ENCODE peak calls at places on chromosome 7, in six cellular contexts. E is endothelial cell; F is H7; B is effector memory CD4-positive, alpha-beta T cell; A is NCI-H2081; W is activated CD8-positive, alpha-beta T cell treated with anti-CD3 and anti-CD28 coated beads, Interleukin-2, amount 10 ng/mL, durations not matched to agents 7 days and 5 days. U is an unnamed sample.

GRCh38 chr7:116691664-116692063 is 19.7 kb downstream of the MET start:
- DNase-seq in E (no peak), F (no peak), B (no peak), A (no peak), W (no peak), U (no peak)

GRCh38 chr7:129616530-129616929 is 5.0 kb downstream of the NRF1 start:
- DNase-seq in E (no peak), F (no peak), B (no peak), A (no peak), W (no peak), U (no peak)

GRCh38 chr7:767941-768729 is 41.1 kb upstream of the PRKAR1B start:
- DNase-seq in E (no peak), F (no peak), B (no peak), A (peak; percentile 99), W (no peak), U (no peak)

GRCh38 chr7:49295136-49295535 is 370.8 kb downstream of the CDC14C start:
- DNase-seq in E (no peak), F (no peak), B (no peak), A (no peak), W (no peak), U (no peak)

GRCh38 chr7:158880973-158881372 is 24.6 kb downstream of the DYNC2I1 start:
- DNase-seq in E (no peak), F (no peak), B (no peak), A (no peak), W (no peak), U (no peak)

GRCh38 chr7:107180378-107180777 is 11.6 kb downstream of the HBP1 start:
- DNase-seq in E (no peak), F (no peak), B (peak; percentile 31), A (no peak), W (no peak), U (no peak)

GRCh38 chr7:76048668-76048988 is 722 bp downstream of the MDH2 start:
- DNase-seq in E (peak; percentile 17), F (peak; percentile 78), B (no peak), A (peak; percentile 12), W (peak; percentile 43), U (peak; percentile 22)

GRCh38 chr7:70322786-70323185 is 724.5 kb downstream of the AUTS2 start:
- DNase-seq in E (no peak), F (no peak), B (no peak), A (no peak), W (no peak), U (no peak)

GRCh38 chr7:5766321-5766761 is 15.1 kb downstream of the RNF216 start:
- DNase-seq in E (no peak), F (no peak), B (no peak), A (no peak), W (no peak), U (no peak)

GRCh38 chr7:36279251-36279925 is 110.3 kb upstream of the ANLN start:
- DNase-seq in E (no peak), F (no peak), B (no peak), A (no peak), W (no peak), U (peak; percentile 41)

GRCh38 chr7:93941956-93942355 is 20.4 kb downstream of the GNG11 start:
- DNase-seq in E (no peak), F (no peak), B (no peak), A (no peak), W (no peak), U (no peak)

GRCh38 chr7:158541330-158542010 is 46.2 kb downstream of the PTPRN2 start:
- DNase-seq in E (no peak), F (no peak), B (no peak), A (no peak), W (peak; percentile 27), U (no peak)

GRCh38 chr7:47418910-47419309 is 163.0 kb downstream of the TNS3 start:
- DNase-seq in E (no peak), F (no peak), B (no peak), A (no peak), W (no peak), U (no peak)

GRCh38 chr7:45123913-45124312 is 12.4 kb upstream of the TBRG4 start:
- DNase-seq in E (no peak), F (peak; percentile 86), B (no peak), A (no peak), W (no peak), U (no peak)

GRCh38 chr7:140284062-140284461 is 107.3 kb upstream of the KDM7A start:
- DNase-seq in E (no peak), F (no peak), B (no peak), A (no peak), W (no peak), U (no peak)

GRCh38 chr7:155860461-155860839 is 48.2 kb upstream of the SHH start:
- DNase-seq in E (no peak), F (no peak), B (no peak), A (no peak), W (no peak), U (no peak)

GRCh38 chr7:103859699-103860098 is 129.8 kb downstream of the RELN start:
- DNase-seq in E (no peak), F (no peak), B (no peak), A (no peak), W (no peak), U (no peak)

GRCh38 chr7:27051451-27051850 is 44.3 kb downstream of the HOXA1 start:
- DNase-seq in E (no peak), F (no peak), B (no peak), A (no peak), W (no peak), U (no peak)

GRCh38 chr7:8159595-8159994 is 102.4 kb downstream of the ICA1 start:
- DNase-seq in E (no peak), F (no peak), B (no peak), A (no peak), W (no peak), U (no peak)

GRCh38 chr7:14988941-14989340 is 86.4 kb upstream of the DGKB start:
- DNase-seq in E (no peak), F (no peak), B (no peak), A (no peak), W (no peak), U (no peak)

GRCh38 chr7:144834516-144835165 is 1.2 kb downstream of the TPK1 start:
- DNase-seq in E (no peak), F (peak; percentile 7), B (peak; percentile 17), A (no peak), W (peak; percentile 53), U (no peak)

GRCh38 chr7:138286846-138287245 is 173.2 kb upstream of the TRIM24 start:
- DNase-seq in E (no peak), F (no peak), B (no peak), A (no peak), W (no peak), U (no peak)

GRCh38 chr7:42479452-42480303 is 242.7 kb upstream of the GLI3 start:
- DNase-seq in E (no peak), F (no peak), B (no peak), A (no peak), W (no peak), U (no peak)

GRCh38 chr7:133044722-133045473 is 37.0 kb downstream of the CHCHD3 start:
- DNase-seq in E (peak; percentile 12), F (peak; percentile 64), B (no peak), A (no peak), W (no peak), U (no peak)

GRCh38 chr7:54663186-54663585 is 95.8 kb downstream of the SEC61G start:
- DNase-seq in E (no peak), F (peak; percentile 61), B (no peak), A (no peak), W (no peak), U (no peak)

GRCh38 chr7:22782616-22783232 is 39.9 kb downstream of the TOMM7 start:
- DNase-seq in E (peak; percentile 73), F (peak; percentile 86), B (peak; percentile 27), A (peak; percentile 61), W (peak; percentile 85), U (peak; percentile 69)

GRCh38 chr7:46927131-46927810 is 654.6 kb downstream of the TNS3 start:
- DNase-seq in E (no peak), F (no peak), B (no peak), A (no peak), W (no peak), U (no peak)

GRCh38 chr7:43193061-43193460 is 80.6 kb downstream of the HECW1 start:
- DNase-seq in E (no peak), F (no peak), B (no peak), A (no peak), W (no peak), U (no peak)

GRCh38 chr7:92135100-92135429 is 788 bp upstream of the CYP51A1 start:
- DNase-seq in E (peak; percentile 7), F (peak; percentile 25), B (no peak), A (peak; percentile 29), W (peak; percentile 29), U (no peak)

U was measured in NCI-H526.